ENCODE peak calls at places on chromosomes 12 and 14, in four cellular contexts. One of them, this sample, is unnamed.

GRCh38 chr14:68210729-68211299 is 391.2 kb downstream of the RAD51B start:
- DNase-seq in fibroblast of the aortic adventitia: peak; percentile 92
- DNase-seq in fibroblast of pulmonary artery: peak; percentile 96
- DNase-seq in suprapubic skin: no peak
- DNase-seq in this sample: peak; percentile 95

GRCh38 chr14:94998702-94999101 is 158.6 kb downstream of the DICER1 start:
- DNase-seq in suprapubic skin: no peak
- DNase-seq in fibroblast of pulmonary artery: peak; percentile 10
- DNase-seq in fibroblast of the aortic adventitia: no peak
- DNase-seq in this sample: no peak

GRCh38 chr14:105876158-105876557 is 349.8 kb downstream of the TMEM121 start:
- DNase-seq in fibroblast of the aortic adventitia: no peak
- DNase-seq in fibroblast of pulmonary artery: no peak
- DNase-seq in suprapubic skin: no peak
- DNase-seq in this sample: no peak

GRCh38 chr12:50568338-50569155 is 63.8 kb downstream of the DIP2B start:
- DNase-seq in fibroblast of the aortic adventitia: peak; percentile 59
- DNase-seq in suprapubic skin: no peak
- DNase-seq in fibroblast of pulmonary artery: peak; percentile 57
- DNase-seq in this sample: peak; percentile 3

GRCh38 chr12:119704065-119704747 is 36.3 kb downstream of the PRKAB1 start:
- DNase-seq in fibroblast of pulmonary artery: peak; percentile 22
- DNase-seq in fibroblast of the aortic adventitia: peak; percentile 21
- DNase-seq in suprapubic skin: no peak
- DNase-seq in this sample: peak; percentile 86

GRCh38 chr12:55694188-55694515 is 13.6 kb downstream of the ITGA7 start:
- DNase-seq in fibroblast of the aortic adventitia: no peak
- DNase-seq in fibroblast of pulmonary artery: no peak
- DNase-seq in suprapubic skin: no peak
- DNase-seq in this sample: no peak

GRCh38 chr12:116138781-116139180 is 138.7 kb downstream of the MED13L start:
- DNase-seq in suprapubic skin: no peak
- DNase-seq in fibroblast of pulmonary artery: no peak
- DNase-seq in fibroblast of the aortic adventitia: no peak
- DNase-seq in this sample: no peak

GRCh38 chr14:104843442-104844305 is 21.4 kb upstream of the CEP170B start:
- DNase-seq in fibroblast of the aortic adventitia: no peak
- DNase-seq in fibroblast of pulmonary artery: no peak
- DNase-seq in suprapubic skin: no peak
- DNase-seq in this sample: no peak

GRCh38 chr14:102095871-102096568 is 9.2 kb upstream of the HSP90AA1 start:
- DNase-seq in fibroblast of the aortic adventitia: no peak
- DNase-seq in fibroblast of pulmonary artery: no peak
- DNase-seq in suprapubic skin: no peak
- DNase-seq in this sample: no peak

GRCh38 chr14:67045440-67045839 is 143.8 kb upstream of the GARIN2 start:
- DNase-seq in suprapubic skin: no peak
- DNase-seq in fibroblast of the aortic adventitia: no peak
- DNase-seq in fibroblast of pulmonary artery: no peak
- DNase-seq in this sample: no peak

GRCh38 chr12:23707270-23707669 is 242.2 kb downstream of the SOX5 start:
- DNase-seq in fibroblast of pulmonary artery: no peak
- DNase-seq in fibroblast of the aortic adventitia: peak; percentile 3
- DNase-seq in suprapubic skin: no peak
- DNase-seq in this sample: no peak

GRCh38 chr12:77835982-77836381 is 5.3 kb downstream of the NAV3 start:
- DNase-seq in suprapubic skin: no peak
- DNase-seq in fibroblast of pulmonary artery: peak; percentile 31
- DNase-seq in fibroblast of the aortic adventitia: peak; percentile 84
- DNase-seq in this sample: peak; percentile 31

DNA sequence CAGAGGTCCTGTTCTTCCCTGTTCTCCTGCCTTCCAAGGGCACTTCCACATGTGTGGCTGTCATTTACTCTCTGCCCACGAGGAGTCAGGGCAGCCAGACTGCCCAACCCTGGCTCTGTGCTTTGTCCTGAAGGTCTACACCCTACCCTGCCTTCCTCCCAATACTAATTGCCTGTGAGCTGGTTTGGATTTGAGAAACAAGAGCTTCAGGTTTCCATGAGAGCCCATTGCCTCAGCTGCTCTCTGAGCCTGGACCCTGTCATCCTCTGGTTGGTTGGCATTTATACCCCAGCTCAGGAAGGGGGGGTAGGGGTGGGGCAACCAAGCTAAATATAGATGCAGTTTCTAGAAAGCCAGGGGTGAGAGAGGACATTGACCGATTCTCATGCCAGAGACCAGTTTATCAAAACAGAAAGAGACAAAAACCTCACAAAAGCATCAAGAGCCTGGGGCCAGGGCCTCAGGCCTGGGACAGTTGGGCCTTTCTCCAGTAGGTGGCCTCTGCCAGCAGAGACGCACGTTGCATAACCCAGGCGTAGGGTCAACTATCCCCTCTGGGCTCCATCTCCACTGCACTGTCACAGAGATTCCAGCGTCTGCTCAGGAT is 34.5 kb downstream of the VDR start:
- DNase-seq in fibroblast of pulmonary artery: peak; percentile 29
- DNase-seq in suprapubic skin: no peak
- DNase-seq in fibroblast of the aortic adventitia: peak; percentile 79
- DNase-seq in this sample: peak; percentile 63
- H3K4me3 ChIP-seq in fibroblast of pulmonary artery: no peak overlapping the region
- H3K4me3 ChIP-seq in suprapubic skin: no peak overlapping the region
- H3K4me3 ChIP-seq in fibroblast of the aortic adventitia: no peak overlapping the region
- H3K4me3 ChIP-seq in this sample: no peak overlapping the region

GRCh38 chr14:29741909-29742401 is 185.7 kb downstream of the PRKD1 start:
- DNase-seq in fibroblast of the aortic adventitia: peak; percentile 91
- DNase-seq in suprapubic skin: no peak
- DNase-seq in fibroblast of pulmonary artery: peak; percentile 84
- DNase-seq in this sample: peak; percentile 47

GRCh38 chr14:29740491-29740890 is 187.2 kb downstream of the PRKD1 start:
- DNase-seq in fibroblast of the aortic adventitia: no peak
- DNase-seq in fibroblast of pulmonary artery: no peak
- DNase-seq in suprapubic skin: no peak
- DNase-seq in this sample: no peak

GRCh38 chr14:29738056-29738455 is 189.6 kb downstream of the PRKD1 start:
- DNase-seq in suprapubic skin: no peak
- DNase-seq in fibroblast of the aortic adventitia: no peak
- DNase-seq in fibroblast of pulmonary artery: no peak
- DNase-seq in this sample: no peak

GRCh38 chr14:29735459-29735858 is 192.2 kb downstream of the PRKD1 start:
- DNase-seq in suprapubic skin: no peak
- DNase-seq in fibroblast of the aortic adventitia: no peak
- DNase-seq in fibroblast of pulmonary artery: no peak
- DNase-seq in this sample: peak; percentile 40

DNA sequence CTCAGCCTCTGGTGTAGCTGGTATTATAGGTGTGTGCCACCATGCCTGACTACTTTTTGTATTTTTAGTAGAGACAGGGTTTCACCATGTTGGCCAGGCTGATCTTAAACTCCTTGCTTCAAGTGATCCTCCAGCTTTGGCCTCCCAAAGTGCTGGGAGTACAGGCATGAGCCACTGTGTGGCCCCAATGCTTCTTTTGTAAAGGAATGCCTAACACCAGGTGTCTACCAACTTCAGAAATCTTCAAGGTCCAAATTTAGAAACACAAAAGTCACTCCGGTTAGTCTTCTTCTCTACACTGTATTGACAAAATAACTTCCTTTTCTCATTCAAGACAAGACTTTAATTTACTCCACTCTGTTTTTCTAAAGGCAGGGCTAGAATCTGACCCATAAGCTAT is 188.7 kb downstream of the PRKD1 start:
- DNase-seq in fibroblast of the aortic adventitia: no peak
- DNase-seq in fibroblast of pulmonary artery: no peak
- DNase-seq in suprapubic skin: no peak
- DNase-seq in this sample: no peak
- TF ChIP-seq CTCF in fibroblast of the aortic adventitia: no peak
- TF ChIP-seq CTCF in fibroblast of pulmonary artery: no peak
- TF ChIP-seq CTCF in suprapubic skin: no peak
- TF ChIP-seq CTCF in this sample: no peak

DNA sequence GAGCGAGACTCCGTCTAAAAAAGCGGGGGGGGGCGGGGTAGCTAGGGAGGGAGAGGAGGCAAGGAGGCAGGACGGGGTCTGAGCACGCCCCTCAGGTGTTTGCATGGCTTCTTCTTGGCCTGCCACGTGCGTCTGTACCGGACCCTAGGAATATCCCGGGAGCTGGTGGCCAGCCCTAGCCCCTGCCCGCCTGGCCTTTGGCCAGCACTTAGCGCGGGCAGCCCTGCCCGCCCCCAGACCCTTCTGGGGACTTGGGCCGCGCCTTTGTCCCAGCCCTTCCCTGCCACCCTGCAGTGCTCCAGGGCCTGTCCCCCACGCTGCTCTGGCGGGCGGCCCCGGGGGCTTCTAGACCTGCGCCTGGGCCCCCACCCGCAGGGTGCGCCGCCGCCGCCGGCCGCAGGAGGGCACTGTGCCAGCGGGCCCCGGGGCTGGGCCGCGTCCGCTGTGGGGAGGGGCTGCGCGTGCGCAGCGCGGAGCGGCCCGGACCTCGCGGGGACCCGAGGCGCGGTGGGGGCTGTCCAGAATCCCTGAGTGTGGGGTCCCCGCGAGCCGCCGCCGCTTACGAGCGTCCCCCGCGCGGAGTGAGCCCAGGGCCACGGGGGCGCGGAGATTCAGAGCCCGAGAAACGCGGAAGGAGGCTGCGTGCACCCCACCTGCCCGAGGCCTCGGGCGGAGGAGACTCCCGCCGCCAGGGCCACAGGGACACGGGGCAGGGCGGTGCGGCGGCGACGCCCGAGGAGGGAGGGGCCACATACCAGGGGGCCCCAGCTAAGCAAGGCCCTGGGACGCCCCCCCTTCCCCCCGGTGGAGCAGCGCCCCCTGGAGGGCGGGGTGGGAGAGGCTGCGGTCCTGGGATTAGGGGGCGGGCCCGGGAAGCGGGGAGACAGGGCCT is 21.0 kb downstream of the SLC25A29 start:
- DNase-seq in fibroblast of pulmonary artery: peak; percentile 59
- DNase-seq in fibroblast of the aortic adventitia: peak; percentile 42
- DNase-seq in suprapubic skin: no peak
- DNase-seq in this sample: peak; percentile 47
- H3K4me3 ChIP-seq in fibroblast of pulmonary artery: peak overlapping the region; percentile 63
- H3K4me3 ChIP-seq in fibroblast of the aortic adventitia: peak overlapping the region; percentile 75
- H3K4me3 ChIP-seq in suprapubic skin: peak overlapping the region; percentile 72
- H3K4me3 ChIP-seq in this sample: peak overlapping the region; percentile 65

DNA sequence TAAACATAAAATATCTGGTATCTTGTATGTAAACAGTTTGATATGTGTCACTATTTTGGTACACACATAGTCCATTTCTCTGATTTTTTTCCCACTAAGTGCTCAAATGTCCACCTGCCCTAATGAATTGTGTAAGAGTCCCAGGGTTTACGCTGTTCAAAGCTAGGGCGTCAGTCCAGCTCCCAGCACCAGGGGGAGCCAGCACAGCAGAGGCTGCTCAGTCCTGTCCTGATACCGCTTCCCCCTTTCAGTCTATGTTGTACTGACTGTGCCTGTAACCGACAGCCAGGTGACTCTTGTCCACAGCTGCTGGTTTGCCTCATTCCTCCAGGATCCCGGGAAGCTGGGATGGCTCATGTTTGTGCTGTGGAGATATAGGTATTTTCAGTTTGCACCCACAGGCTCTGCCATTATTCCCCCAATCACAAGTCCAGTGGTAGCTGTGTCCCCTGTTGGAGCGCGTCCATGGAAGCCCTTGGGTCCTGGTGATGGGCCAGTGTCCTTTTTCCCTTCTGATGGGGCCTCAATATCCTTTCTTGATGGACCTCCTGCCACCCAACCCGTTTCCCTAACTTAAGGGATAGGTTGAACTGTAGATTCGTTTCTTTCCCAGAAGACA is 242.0 kb downstream of the NEDD1 start:
- DNase-seq in suprapubic skin: no peak
- DNase-seq in fibroblast of pulmonary artery: peak; percentile 47
- DNase-seq in fibroblast of the aortic adventitia: peak; percentile 2
- DNase-seq in this sample: no peak
- TF ChIP-seq CTCF in suprapubic skin: peak; percentile 2
- TF ChIP-seq CTCF in fibroblast of pulmonary artery: peak; percentile 75
- TF ChIP-seq CTCF in fibroblast of the aortic adventitia: peak; percentile 43
- TF ChIP-seq CTCF in this sample: peak; percentile 45

GRCh38 chr12:75767957-75768356 is 256.5 kb upstream of the KRR1 start:
- DNase-seq in fibroblast of pulmonary artery: no peak
- DNase-seq in suprapubic skin: no peak
- DNase-seq in fibroblast of the aortic adventitia: no peak
- DNase-seq in this sample: no peak
- H3K4me3 ChIP-seq in fibroblast of pulmonary artery: no peak overlapping the region
- H3K4me3 ChIP-seq in suprapubic skin: no peak overlapping the region
- H3K4me3 ChIP-seq in fibroblast of the aortic adventitia: no peak overlapping the region
- H3K4me3 ChIP-seq in this sample: no peak overlapping the region

DNA sequence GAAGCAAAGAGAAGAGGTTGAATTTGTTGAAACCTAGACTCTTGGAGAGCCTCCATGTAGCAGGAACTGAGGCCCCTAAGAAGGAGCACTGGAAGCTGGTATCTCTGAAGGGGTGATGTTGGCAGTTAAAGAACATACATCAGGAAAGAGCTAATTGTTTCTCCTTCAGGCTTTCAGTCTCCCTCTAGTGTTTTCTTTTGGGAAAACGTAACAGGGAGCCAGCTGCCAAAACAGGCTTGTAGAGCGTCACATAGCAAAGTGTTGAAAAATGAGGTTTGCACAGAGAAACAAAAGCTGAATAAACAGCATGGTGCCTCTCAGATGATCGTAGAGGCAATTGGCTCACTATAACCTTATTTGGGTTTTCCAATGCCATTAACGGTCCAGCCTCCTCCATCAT is 46.9 kb upstream of the CAND1 start:
- DNase-seq in fibroblast of pulmonary artery: peak; percentile 14
- DNase-seq in suprapubic skin: no peak
- DNase-seq in fibroblast of the aortic adventitia: peak; percentile 7
- DNase-seq in this sample: peak; percentile 25
- TF ChIP-seq CTCF in fibroblast of pulmonary artery: peak; percentile 32
- TF ChIP-seq CTCF in suprapubic skin: no peak
- TF ChIP-seq CTCF in fibroblast of the aortic adventitia: peak; percentile 29
- TF ChIP-seq CTCF in this sample: peak; percentile 28

GRCh38 chr12:130839770-130840355 is 813 bp upstream of the STX2 start:
- DNase-seq in fibroblast of pulmonary artery: no peak
- DNase-seq in fibroblast of the aortic adventitia: no peak
- DNase-seq in suprapubic skin: no peak
- DNase-seq in this sample: no peak
- H3K4me3 ChIP-seq in fibroblast of pulmonary artery: peak overlapping the region; percentile 57
- H3K4me3 ChIP-seq in fibroblast of the aortic adventitia: no peak overlapping the region
- H3K4me3 ChIP-seq in suprapubic skin: peak overlapping the region; percentile 86
- H3K4me3 ChIP-seq in this sample: peak overlapping the region; percentile 58

This sample was measured in foreskin fibroblast.